ENCODE peak calls at places on chromosomes 12 and 14, in six cellular contexts. O is stimulated activated effector memory CD8-positive, alpha-beta T cell treated with anti-CD3 and anti-CD28 coated beads, Interleukin-12 subunit alpha, Interleukin-12 subunit beta, amount 100 ng/mL, for 72 hours; X is heart left ventricle; Q is central memory CD8-positive, alpha-beta T cell; I is naive thymus-derived CD4-positive, alpha-beta T cell; Y is Right ventricle myocardium superior. K is an unnamed sample.

GRCh38 chr12:112813836-112814235 is 22.3 kb downstream of the RPH3A start:
- ATAC-seq in O (no peak), X (no peak), Q (no peak), I (no peak), Y (no peak), K (no peak)

GRCh38 chr14:45125754-45126153 is 8.5 kb downstream of the FKBP3 start:
- ATAC-seq in O (no peak), X (no peak), Q (no peak), I (no peak), Y (no peak), K (no peak)

GRCh38 chr12:39125580-39125979 is 220.2 kb upstream of the CPNE8 start:
- ATAC-seq in O (no peak), X (no peak), Q (no peak), I (no peak), Y (no peak), K (no peak)

GRCh38 chr14:64082837-64083236 is 211.3 kb downstream of the ESR2 start:
- ATAC-seq in O (no peak), X (peak), Q (no peak), I (no peak), Y (peak), K (peak)

GRCh38 chr12:97556201-97556824 is 93.7 kb downstream of the RMST start:
- ATAC-seq in O (no peak), X (peak), Q (no peak), I (no peak), Y (peak), K (peak)

GRCh38 chr14:68563256-68564131 is 229.4 kb downstream of the ZFP36L1 start:
- ATAC-seq in O (no peak), X (peak), Q (no peak), I (no peak), Y (peak), K (peak)

GRCh38 chr14:61119006-61119405 is 138.0 kb downstream of the SLC38A6 start:
- ATAC-seq in O (no peak), X (no peak), Q (no peak), I (no peak), Y (no peak), K (no peak)

GRCh38 chr14:78341827-78342389 is 171.7 kb downstream of the NRXN3 start:
- ATAC-seq in O (no peak), X (no peak), Q (no peak), I (no peak), Y (no peak), K (no peak)

GRCh38 chr12:105201389-105201788 is 34.6 kb downstream of the APPL2 start:
- ATAC-seq in O (no peak), X (peak), Q (no peak), I (no peak), Y (peak), K (no peak)

GRCh38 chr12:106387847-106388246 is 30.3 kb downstream of the POLR3B start:
- ATAC-seq in O (no peak), X (no peak), Q (no peak), I (no peak), Y (no peak), K (no peak)

GRCh38 chr12:132622437-132623071 is 4.0 kb downstream of the P2RX2 start:
- ATAC-seq in O (peak), X (peak), Q (no peak), I (peak), Y (peak), K (peak)

GRCh38 chr12:48025281-48025680 is 21.0 kb upstream of the COL2A1 start:
- ATAC-seq in O (no peak), X (no peak), Q (no peak), I (no peak), Y (no peak), K (no peak)

GRCh38 chr14:50882932-50883826 is 11.3 kb downstream of the ABHD12B start:
- ATAC-seq in O (no peak), X (no peak), Q (no peak), I (no peak), Y (no peak), K (no peak)

GRCh38 chr12:71135812-71136176 is 22.0 kb downstream of the TSPAN8 start:
- ATAC-seq in O (no peak), X (no peak), Q (no peak), I (no peak), Y (no peak), K (no peak)

GRCh38 chr14:94584591-94585280 is 3.5 kb downstream of the SERPINA5 start:
- ATAC-seq in O (no peak), X (no peak), Q (no peak), I (no peak), Y (peak), K (no peak)

GRCh38 chr12:6201199-6201608 is 1.0 kb downstream of the CD9 start:
- ATAC-seq in O (no peak), X (peak), Q (no peak), I (no peak), Y (peak), K (no peak)

GRCh38 chr14:75204106-75204505 is 27.7 kb upstream of the TMED10 start:
- ATAC-seq in O (peak), X (no peak), Q (no peak), I (no peak), Y (no peak), K (peak)

GRCh38 chr12:43009866-43010265 is 420.3 kb upstream of the PRICKLE1 start:
- ATAC-seq in O (no peak), X (no peak), Q (no peak), I (no peak), Y (no peak), K (no peak)

GRCh38 chr12:95784286-95784685 is 6.3 kb downstream of the NTN4 start:
- ATAC-seq in O (no peak), X (no peak), Q (no peak), I (no peak), Y (no peak), K (no peak)

GRCh38 chr12:99605-100004 is 33.0 kb downstream of the IQSEC3 start:
- ATAC-seq in O (no peak), X (no peak), Q (no peak), I (no peak), Y (no peak), K (no peak)

GRCh38 chr12:58977476-58977875 is 57.2 kb upstream of the LRIG3 start:
- ATAC-seq in O (no peak), X (no peak), Q (no peak), I (no peak), Y (no peak), K (no peak)

GRCh38 chr14:61417141-61417540 is 95.8 kb downstream of the PRKCH start:
- ATAC-seq in O (peak), X (no peak), Q (no peak), I (peak), Y (no peak), K (no peak)

GRCh38 chr14:65069874-65070709 is 32.2 kb downstream of the MAX start:
- ATAC-seq in O (no peak), X (peak), Q (no peak), I (no peak), Y (peak), K (no peak)

GRCh38 chr14:105324080-105324778 is 9.7 kb downstream of the PACS2 start:
- ATAC-seq in O (no peak), X (peak), Q (no peak), I (no peak), Y (peak), K (peak)

GRCh38 chr12:124938606-124939427 is 24.4 kb upstream of the UBC start:
- ATAC-seq in O (peak), X (peak), Q (peak), I (peak), Y (peak), K (peak)

GRCh38 chr12:68932123-68932700 is 759 bp downstream of the CPM start:
- ATAC-seq in O (peak), X (peak), Q (peak), I (peak), Y (peak), K (peak)

K was measured in gastroesophageal sphincter.